ENCODE peak calls at places on chromosomes 16 and 17, in seven cellular contexts. F is cardiac muscle cell, A is ascending aorta, D is A549, J is hepatocyte, Q is bronchial epithelial cell, C is omental fat pad. T is an unnamed sample.

GRCh38 chr17:67022451-67022810 is 21.9 kb upstream of the CACNG1 start:
- DNase-seq in F (no peak), A (no peak), D (no peak), J (no peak), Q (no peak), C (no peak), T (no peak)

GRCh38 chr17:67663445-67663844 is 54.3 kb upstream of the NOL11 start:
- DNase-seq in F (no peak), A (no peak), D (no peak), J (no peak), Q (no peak), C (no peak), T (no peak)

GRCh38 chr17:65169691-65170090 is 32.5 kb downstream of the RGS9 start:
- DNase-seq in F (no peak), A (no peak), D (no peak), J (no peak), Q (no peak), C (no peak), T (no peak)

GRCh38 chr17:56761387-56761786 is 72.3 kb downstream of the C17orf67 start:
- DNase-seq in F (no peak), A (no peak), D (no peak), J (no peak), Q (no peak), C (no peak), T (no peak)

GRCh38 chr16:48001306-48001885 is 154.4 kb downstream of the ABCC12 start:
- DNase-seq in F (no peak), A (no peak), D (no peak), J (no peak), Q (no peak), C (no peak), T (no peak)

GRCh38 chr16:49150341-49150740 is 131.3 kb downstream of the CBLN1 start:
- DNase-seq in F (no peak), A (no peak), D (no peak), J (no peak), Q (no peak), C (no peak), T (no peak)

GRCh38 chr17:37168731-37169353 is 206.9 kb upstream of the C17orf78 start:
- DNase-seq in F (no peak), A (no peak), D (no peak), J (no peak), Q (no peak), C (no peak), T (no peak)

GRCh38 chr16:12067714-12068401 is 91.3 kb downstream of the SNX29 start:
- DNase-seq in F (peak; percentile 92), A (no peak), D (peak; percentile 79), J (peak; percentile 87), Q (peak; percentile 72), C (no peak), T (peak; percentile 54)

GRCh38 chr17:35666967-35667552 is 64.4 kb upstream of the RASL10B start:
- DNase-seq in F (no peak), A (no peak), D (no peak), J (peak; percentile 7), Q (peak; percentile 40), C (no peak), T (no peak)

GRCh38 chr17:61368049-61368831 is 31.4 kb upstream of the TBX2 start:
- DNase-seq in F (no peak), A (no peak), D (no peak), J (no peak), Q (no peak), C (no peak), T (no peak)

GRCh38 chr16:80887062-80887461 is 82.7 kb upstream of the CDYL2 start:
- DNase-seq in F (no peak), A (no peak), D (no peak), J (no peak), Q (no peak), C (no peak), T (no peak)

GRCh38 chr16:81567987-81568748 is 123.6 kb downstream of the CMIP start:
- DNase-seq in F (peak; percentile 57), A (peak; percentile 23), D (peak; percentile 87), J (no peak), Q (peak; percentile 66), C (no peak), T (no peak)

GRCh38 chr17:3879181-3879580 is 13.7 kb downstream of the CAMKK1 start:
- DNase-seq in F (peak; percentile 53), A (no peak), D (no peak), J (peak; percentile 70), Q (no peak), C (no peak), T (no peak)

GRCh38 chr16:4613636-4614570 is 785 bp downstream of the UBALD1 start:
- DNase-seq in F (peak; percentile 58), A (no peak), D (no peak), J (peak; percentile 68), Q (no peak), C (no peak), T (peak; percentile 41)

GRCh38 chr17:75661531-75661930 is 5.4 kb downstream of the RECQL5 start:
- DNase-seq in F (no peak), A (no peak), D (no peak), J (no peak), Q (no peak), C (no peak), T (peak; percentile 14)

GRCh38 chr16:22425847-22426246 is 51.4 kb upstream of the CDR2 start:
- DNase-seq in F (no peak), A (no peak), D (no peak), J (no peak), Q (no peak), C (no peak), T (no peak)

GRCh38 chr16:49748322-49748721 is 107.6 kb downstream of the ZNF423 start:
- DNase-seq in F (peak; percentile 55), A (no peak), D (no peak), J (peak; percentile 70), Q (no peak), C (peak; percentile 63), T (no peak)

GRCh38 chr17:50956750-50957523 is 90.8 kb upstream of the TOB1 start:
- DNase-seq in F (peak; percentile 64), A (no peak), D (peak; percentile 71), J (peak; percentile 78), Q (peak; percentile 45), C (no peak), T (peak; percentile 62)

GRCh38 chr17:39920218-39921210 is 2.1 kb upstream of the GSDMB start:
- DNase-seq in F (no peak), A (no peak), D (no peak), J (peak; percentile 34), Q (no peak), C (no peak), T (no peak)

GRCh38 chr17:58335061-58335731 is 6.6 kb upstream of the TSPOAP1 start:
- DNase-seq in F (no peak), A (no peak), D (no peak), J (no peak), Q (no peak), C (no peak), T (no peak)

GRCh38 chr17:42097691-42098661 is at the start of gene ZNF385C:
- DNase-seq in F (no peak), A (no peak), D (no peak), J (peak; percentile 55), Q (no peak), C (no peak), T (no peak)

GRCh38 chr17:4854181-4854681 is 21.1 kb downstream of the MINK1 start:
- DNase-seq in F (no peak), A (no peak), D (no peak), J (peak; percentile 41), Q (peak; percentile 99), C (no peak), T (no peak)

GRCh38 chr17:40318835-40319332 is 9.9 kb downstream of the RARA start:
- DNase-seq in F (no peak), A (no peak), D (no peak), J (peak; percentile 6), Q (no peak), C (peak; percentile 18), T (no peak)

GRCh38 chr17:64534187-64534586 is 27.4 kb downstream of the CEP95 start:
- DNase-seq in F (no peak), A (no peak), D (peak; percentile 25), J (no peak), Q (peak; percentile 10), C (no peak), T (no peak)

GRCh38 chr16:26273607-26274006 is 581.8 kb downstream of the HS3ST4 start:
- DNase-seq in F (no peak), A (no peak), D (no peak), J (no peak), Q (no peak), C (no peak), T (no peak)

DNA sequence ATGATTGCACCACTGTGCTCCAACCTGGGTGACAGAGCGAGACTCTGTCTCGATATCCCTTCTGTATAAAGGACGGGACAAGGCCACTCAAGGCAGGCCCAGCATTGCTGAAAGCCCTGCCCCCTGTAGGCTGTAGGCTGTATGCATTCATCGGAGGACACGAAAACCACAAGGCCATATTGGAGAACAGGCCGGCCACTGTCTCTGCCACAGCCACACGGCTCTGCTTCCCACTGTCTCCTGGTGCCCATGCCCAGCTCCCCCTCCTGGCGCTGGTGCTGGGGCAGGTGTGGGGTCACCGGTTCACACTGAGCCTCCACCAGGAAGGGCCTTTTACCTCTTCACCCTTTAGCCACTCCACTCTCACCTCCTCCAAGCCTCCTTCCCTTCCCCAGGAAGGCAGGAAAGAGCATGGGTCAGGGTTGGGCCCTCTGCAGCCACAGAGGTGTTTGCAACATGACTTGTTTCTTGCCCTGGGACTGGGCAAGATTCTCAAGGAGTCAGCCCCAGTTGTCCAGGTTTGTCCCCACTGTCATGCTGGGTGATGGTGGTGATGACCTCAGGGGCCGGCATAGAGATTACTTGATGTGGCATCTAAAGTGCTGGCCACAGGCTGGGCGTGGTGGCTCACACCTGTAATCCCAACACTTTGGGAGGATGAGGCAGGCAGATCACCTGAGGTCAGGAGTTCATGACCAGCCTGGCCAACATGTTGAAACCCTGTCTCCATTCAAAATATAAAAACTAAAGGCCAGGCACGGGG is 5.3 kb upstream of the NTN3 start:
- DNase-seq in F (no peak), A (no peak), D (peak; percentile 25), J (no peak), Q (no peak), C (no peak), T (no peak)
- TF ChIP-seq CTCF in F (peak; percentile 28), A (no peak), D (no peak), J (peak; percentile 13), Q (peak; percentile 15), C (no peak), T (peak; percentile 45)

GRCh38 chr17:21377821-21378396 is 1.8 kb downstream of the KCNJ12 start:
- DNase-seq in F (no peak), A (no peak), D (no peak), J (no peak), Q (no peak), C (no peak), T (no peak)
- TF ChIP-seq CTCF in F (peak; percentile 22), A (no peak), D (no peak), J (peak; percentile 10), Q (no peak), C (no peak), T (peak; percentile 41)

DNA sequence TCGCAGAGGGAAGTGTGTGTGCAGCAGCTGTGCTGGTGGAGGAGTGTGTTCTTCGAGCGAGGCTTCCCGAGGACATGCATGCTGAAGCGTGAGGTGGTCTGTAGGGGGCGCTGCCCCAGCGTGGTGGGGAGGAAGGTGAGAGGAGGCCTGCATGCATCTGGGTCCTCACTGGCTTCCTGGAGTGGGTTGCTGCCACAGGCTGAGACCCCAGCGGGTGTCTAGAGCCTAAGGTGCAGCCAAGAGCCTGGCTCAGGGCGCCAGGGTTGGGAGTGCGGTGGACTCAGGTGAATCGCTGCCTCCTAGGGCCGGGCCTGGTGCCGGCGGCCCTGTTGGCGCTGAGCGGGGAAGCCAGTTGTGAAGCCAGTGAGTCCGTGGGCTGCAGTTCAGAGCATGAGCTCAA is 7.5 kb upstream of the HSD3B7 start:
- DNase-seq in F (no peak), A (no peak), D (no peak), J (no peak), Q (no peak), C (no peak), T (no peak)
- TF ChIP-seq CTCF in F (peak; percentile 29), A (no peak), D (peak; percentile 14), J (peak; percentile 7), Q (peak; percentile 26), C (no peak), T (peak; percentile 45)

GRCh38 chr16:78727536-78727935 is 628.1 kb downstream of the WWOX start:
- DNase-seq in F (no peak), A (no peak), D (no peak), J (peak; percentile 32), Q (no peak), C (no peak), T (no peak)
- TF ChIP-seq CTCF in F (no peak), A (no peak), D (no peak), J (no peak), Q (no peak), C (no peak), T (peak; percentile 40)